ENCODE peak calls at places on chromosomes 1 and 21, in seven cellular contexts. One of them, this sample, is unnamed.

GRCh38 chr1:53076721-53077598 is 14.9 kb downstream of the PODN start:
- DNase-seq in germinal center: no peak
- DNase-seq in activated naive CD8-positive, alpha-beta T cell treated with anti-CD3 and anti-CD28 coated beads for 36 hours: no peak
- DNase-seq in stimulated activated CD8-positive, alpha-beta memory T cell treated with anti-CD3 and anti-CD28 coated beads, Interleukin-4, amount 100 ng/mL, for 1 hour: no peak
- DNase-seq in AG04450: no peak
- DNase-seq in upper lobe of right lung: peak
- DNase-seq in amniotic stem cell: no peak
- DNase-seq in this sample: peak

GRCh38 chr1:18109058-18109755 is 1.6 kb downstream of the IGSF21 start:
- DNase-seq in amniotic stem cell: no peak
- DNase-seq in stimulated activated CD8-positive, alpha-beta memory T cell treated with anti-CD3 and anti-CD28 coated beads, Interleukin-4, amount 100 ng/mL, for 1 hour: no peak
- DNase-seq in activated naive CD8-positive, alpha-beta T cell treated with anti-CD3 and anti-CD28 coated beads for 36 hours: no peak
- DNase-seq in upper lobe of right lung: no peak
- DNase-seq in AG04450: no peak
- DNase-seq in germinal center: no peak
- DNase-seq in this sample: no peak

GRCh38 chr1:210707300-210707699 is 378.6 kb downstream of the HHAT start:
- DNase-seq in stimulated activated CD8-positive, alpha-beta memory T cell treated with anti-CD3 and anti-CD28 coated beads, Interleukin-4, amount 100 ng/mL, for 1 hour: no peak
- DNase-seq in AG04450: no peak
- DNase-seq in amniotic stem cell: no peak
- DNase-seq in upper lobe of right lung: no peak
- DNase-seq in activated naive CD8-positive, alpha-beta T cell treated with anti-CD3 and anti-CD28 coated beads for 36 hours: no peak
- DNase-seq in germinal center: no peak
- DNase-seq in this sample: no peak

GRCh38 chr1:237038211-237038610 is 3.8 kb upstream of the RYR2 start:
- DNase-seq in upper lobe of right lung: no peak
- DNase-seq in activated naive CD8-positive, alpha-beta T cell treated with anti-CD3 and anti-CD28 coated beads for 36 hours: no peak
- DNase-seq in stimulated activated CD8-positive, alpha-beta memory T cell treated with anti-CD3 and anti-CD28 coated beads, Interleukin-4, amount 100 ng/mL, for 1 hour: no peak
- DNase-seq in AG04450: no peak
- DNase-seq in amniotic stem cell: no peak
- DNase-seq in germinal center: no peak
- DNase-seq in this sample: no peak

GRCh38 chr1:15290382-15290781 is 43.4 kb downstream of the FHAD1 start:
- DNase-seq in AG04450: peak
- DNase-seq in germinal center: no peak
- DNase-seq in stimulated activated CD8-positive, alpha-beta memory T cell treated with anti-CD3 and anti-CD28 coated beads, Interleukin-4, amount 100 ng/mL, for 1 hour: no peak
- DNase-seq in amniotic stem cell: no peak
- DNase-seq in activated naive CD8-positive, alpha-beta T cell treated with anti-CD3 and anti-CD28 coated beads for 36 hours: no peak
- DNase-seq in upper lobe of right lung: peak
- DNase-seq in this sample: no peak

GRCh38 chr1:53326598-53327182 is 1.2 kb downstream of the LRP8 start:
- DNase-seq in AG04450: no peak
- DNase-seq in upper lobe of right lung: peak
- DNase-seq in amniotic stem cell: no peak
- DNase-seq in activated naive CD8-positive, alpha-beta T cell treated with anti-CD3 and anti-CD28 coated beads for 36 hours: peak
- DNase-seq in stimulated activated CD8-positive, alpha-beta memory T cell treated with anti-CD3 and anti-CD28 coated beads, Interleukin-4, amount 100 ng/mL, for 1 hour: no peak
- DNase-seq in germinal center: peak
- DNase-seq in this sample: no peak

GRCh38 chr1:57489342-57490036 is 65.6 kb upstream of the DAB1 start:
- DNase-seq in AG04450: peak
- DNase-seq in upper lobe of right lung: no peak
- DNase-seq in amniotic stem cell: peak
- DNase-seq in activated naive CD8-positive, alpha-beta T cell treated with anti-CD3 and anti-CD28 coated beads for 36 hours: no peak
- DNase-seq in germinal center: no peak
- DNase-seq in stimulated activated CD8-positive, alpha-beta memory T cell treated with anti-CD3 and anti-CD28 coated beads, Interleukin-4, amount 100 ng/mL, for 1 hour: no peak
- DNase-seq in this sample: no peak

GRCh38 chr1:209030454-209031167 is 552.9 kb upstream of the CAMK1G start:
- DNase-seq in AG04450: no peak
- DNase-seq in upper lobe of right lung: no peak
- DNase-seq in stimulated activated CD8-positive, alpha-beta memory T cell treated with anti-CD3 and anti-CD28 coated beads, Interleukin-4, amount 100 ng/mL, for 1 hour: no peak
- DNase-seq in amniotic stem cell: no peak
- DNase-seq in activated naive CD8-positive, alpha-beta T cell treated with anti-CD3 and anti-CD28 coated beads for 36 hours: no peak
- DNase-seq in germinal center: no peak
- DNase-seq in this sample: no peak

GRCh38 chr1:102434421-102434820 is 437.7 kb upstream of the OLFM3 start:
- DNase-seq in activated naive CD8-positive, alpha-beta T cell treated with anti-CD3 and anti-CD28 coated beads for 36 hours: peak
- DNase-seq in upper lobe of right lung: no peak
- DNase-seq in germinal center: no peak
- DNase-seq in AG04450: no peak
- DNase-seq in stimulated activated CD8-positive, alpha-beta memory T cell treated with anti-CD3 and anti-CD28 coated beads, Interleukin-4, amount 100 ng/mL, for 1 hour: no peak
- DNase-seq in amniotic stem cell: no peak
- DNase-seq in this sample: no peak

GRCh38 chr21:38170283-38170682 is 86.5 kb upstream of the KCNJ15 start:
- DNase-seq in amniotic stem cell: no peak
- DNase-seq in activated naive CD8-positive, alpha-beta T cell treated with anti-CD3 and anti-CD28 coated beads for 36 hours: no peak
- DNase-seq in AG04450: no peak
- DNase-seq in germinal center: no peak
- DNase-seq in stimulated activated CD8-positive, alpha-beta memory T cell treated with anti-CD3 and anti-CD28 coated beads, Interleukin-4, amount 100 ng/mL, for 1 hour: no peak
- DNase-seq in upper lobe of right lung: no peak
- DNase-seq in this sample: no peak

GRCh38 chr1:6526316-6526715 is 28.0 kb downstream of the NOL9 start:
- DNase-seq in amniotic stem cell: no peak
- DNase-seq in germinal center: no peak
- DNase-seq in stimulated activated CD8-positive, alpha-beta memory T cell treated with anti-CD3 and anti-CD28 coated beads, Interleukin-4, amount 100 ng/mL, for 1 hour: no peak
- DNase-seq in upper lobe of right lung: no peak
- DNase-seq in activated naive CD8-positive, alpha-beta T cell treated with anti-CD3 and anti-CD28 coated beads for 36 hours: no peak
- DNase-seq in AG04450: no peak
- DNase-seq in this sample: no peak

GRCh38 chr1:216960716-216961115 is 237.5 kb upstream of the ESRRG start:
- DNase-seq in stimulated activated CD8-positive, alpha-beta memory T cell treated with anti-CD3 and anti-CD28 coated beads, Interleukin-4, amount 100 ng/mL, for 1 hour: no peak
- DNase-seq in activated naive CD8-positive, alpha-beta T cell treated with anti-CD3 and anti-CD28 coated beads for 36 hours: no peak
- DNase-seq in germinal center: no peak
- DNase-seq in upper lobe of right lung: no peak
- DNase-seq in AG04450: no peak
- DNase-seq in amniotic stem cell: no peak
- DNase-seq in this sample: no peak

GRCh38 chr1:89918794-89919155 is 76.1 kb upstream of the ZNF326 start:
- DNase-seq in activated naive CD8-positive, alpha-beta T cell treated with anti-CD3 and anti-CD28 coated beads for 36 hours: no peak
- DNase-seq in upper lobe of right lung: no peak
- DNase-seq in germinal center: no peak
- DNase-seq in stimulated activated CD8-positive, alpha-beta memory T cell treated with anti-CD3 and anti-CD28 coated beads, Interleukin-4, amount 100 ng/mL, for 1 hour: no peak
- DNase-seq in AG04450: no peak
- DNase-seq in amniotic stem cell: no peak
- DNase-seq in this sample: no peak

GRCh38 chr1:30388386-30388785 is 335.0 kb downstream of the MATN1 start:
- DNase-seq in activated naive CD8-positive, alpha-beta T cell treated with anti-CD3 and anti-CD28 coated beads for 36 hours: no peak
- DNase-seq in upper lobe of right lung: no peak
- DNase-seq in germinal center: no peak
- DNase-seq in AG04450: no peak
- DNase-seq in amniotic stem cell: no peak
- DNase-seq in stimulated activated CD8-positive, alpha-beta memory T cell treated with anti-CD3 and anti-CD28 coated beads, Interleukin-4, amount 100 ng/mL, for 1 hour: no peak
- DNase-seq in this sample: peak

GRCh38 chr1:6727535-6727934 is 25.9 kb upstream of the DNAJC11 start:
- DNase-seq in germinal center: peak
- DNase-seq in AG04450: peak
- DNase-seq in activated naive CD8-positive, alpha-beta T cell treated with anti-CD3 and anti-CD28 coated beads for 36 hours: peak
- DNase-seq in stimulated activated CD8-positive, alpha-beta memory T cell treated with anti-CD3 and anti-CD28 coated beads, Interleukin-4, amount 100 ng/mL, for 1 hour: peak
- DNase-seq in amniotic stem cell: peak
- DNase-seq in upper lobe of right lung: peak
- DNase-seq in this sample: no peak

GRCh38 chr1:90724361-90724760 is 7.3 kb upstream of the BARHL2 start:
- DNase-seq in upper lobe of right lung: no peak
- DNase-seq in amniotic stem cell: no peak
- DNase-seq in germinal center: no peak
- DNase-seq in stimulated activated CD8-positive, alpha-beta memory T cell treated with anti-CD3 and anti-CD28 coated beads, Interleukin-4, amount 100 ng/mL, for 1 hour: no peak
- DNase-seq in activated naive CD8-positive, alpha-beta T cell treated with anti-CD3 and anti-CD28 coated beads for 36 hours: no peak
- DNase-seq in AG04450: no peak
- DNase-seq in this sample: no peak

GRCh38 chr1:71593523-71593922 is 512.7 kb upstream of the ZRANB2 start:
- DNase-seq in upper lobe of right lung: no peak
- DNase-seq in amniotic stem cell: no peak
- DNase-seq in stimulated activated CD8-positive, alpha-beta memory T cell treated with anti-CD3 and anti-CD28 coated beads, Interleukin-4, amount 100 ng/mL, for 1 hour: no peak
- DNase-seq in germinal center: no peak
- DNase-seq in AG04450: no peak
- DNase-seq in activated naive CD8-positive, alpha-beta T cell treated with anti-CD3 and anti-CD28 coated beads for 36 hours: no peak
- DNase-seq in this sample: no peak

GRCh38 chr1:229665912-229666558 is 40.0 kb downstream of the URB2 start:
- DNase-seq in stimulated activated CD8-positive, alpha-beta memory T cell treated with anti-CD3 and anti-CD28 coated beads, Interleukin-4, amount 100 ng/mL, for 1 hour: no peak
- DNase-seq in germinal center: no peak
- DNase-seq in amniotic stem cell: no peak
- DNase-seq in upper lobe of right lung: no peak
- DNase-seq in activated naive CD8-positive, alpha-beta T cell treated with anti-CD3 and anti-CD28 coated beads for 36 hours: no peak
- DNase-seq in AG04450: no peak
- DNase-seq in this sample: no peak

GRCh38 chr1:202807367-202807925 is 775 bp downstream of the KDM5B start:
- DNase-seq in activated naive CD8-positive, alpha-beta T cell treated with anti-CD3 and anti-CD28 coated beads for 36 hours: peak
- DNase-seq in stimulated activated CD8-positive, alpha-beta memory T cell treated with anti-CD3 and anti-CD28 coated beads, Interleukin-4, amount 100 ng/mL, for 1 hour: peak
- DNase-seq in amniotic stem cell: no peak
- DNase-seq in upper lobe of right lung: peak
- DNase-seq in AG04450: no peak
- DNase-seq in germinal center: peak
- DNase-seq in this sample: no peak

GRCh38 chr1:160866861-160867260 is 4.2 kb upstream of the CD244 start:
- DNase-seq in germinal center: no peak
- DNase-seq in stimulated activated CD8-positive, alpha-beta memory T cell treated with anti-CD3 and anti-CD28 coated beads, Interleukin-4, amount 100 ng/mL, for 1 hour: no peak
- DNase-seq in activated naive CD8-positive, alpha-beta T cell treated with anti-CD3 and anti-CD28 coated beads for 36 hours: no peak
- DNase-seq in amniotic stem cell: no peak
- DNase-seq in AG04450: no peak
- DNase-seq in upper lobe of right lung: no peak
- DNase-seq in this sample: no peak

GRCh38 chr1:161238039-161238473 is at the start of gene NR1I3:
- DNase-seq in upper lobe of right lung: no peak
- DNase-seq in activated naive CD8-positive, alpha-beta T cell treated with anti-CD3 and anti-CD28 coated beads for 36 hours: no peak
- DNase-seq in germinal center: no peak
- DNase-seq in stimulated activated CD8-positive, alpha-beta memory T cell treated with anti-CD3 and anti-CD28 coated beads, Interleukin-4, amount 100 ng/mL, for 1 hour: no peak
- DNase-seq in amniotic stem cell: no peak
- DNase-seq in AG04450: no peak
- DNase-seq in this sample: no peak

GRCh38 chr1:116375884-116376733 is 3.1 kb downstream of the ATP1A1 start:
- DNase-seq in stimulated activated CD8-positive, alpha-beta memory T cell treated with anti-CD3 and anti-CD28 coated beads, Interleukin-4, amount 100 ng/mL, for 1 hour: peak
- DNase-seq in germinal center: no peak
- DNase-seq in upper lobe of right lung: peak
- DNase-seq in activated naive CD8-positive, alpha-beta T cell treated with anti-CD3 and anti-CD28 coated beads for 36 hours: peak
- DNase-seq in AG04450: no peak
- DNase-seq in amniotic stem cell: peak
- DNase-seq in this sample: peak

GRCh38 chr1:201127755-201128455 is 921 bp upstream of the ASCL5 start:
- DNase-seq in activated naive CD8-positive, alpha-beta T cell treated with anti-CD3 and anti-CD28 coated beads for 36 hours: no peak
- DNase-seq in germinal center: no peak
- DNase-seq in amniotic stem cell: no peak
- DNase-seq in stimulated activated CD8-positive, alpha-beta memory T cell treated with anti-CD3 and anti-CD28 coated beads, Interleukin-4, amount 100 ng/mL, for 1 hour: no peak
- DNase-seq in upper lobe of right lung: no peak
- DNase-seq in AG04450: no peak
- DNase-seq in this sample: no peak

GRCh38 chr1:52771384-52771783 is 45.1 kb downstream of the ZYG11B start:
- DNase-seq in stimulated activated CD8-positive, alpha-beta memory T cell treated with anti-CD3 and anti-CD28 coated beads, Interleukin-4, amount 100 ng/mL, for 1 hour: no peak
- DNase-seq in upper lobe of right lung: no peak
- DNase-seq in germinal center: no peak
- DNase-seq in activated naive CD8-positive, alpha-beta T cell treated with anti-CD3 and anti-CD28 coated beads for 36 hours: no peak
- DNase-seq in amniotic stem cell: no peak
- DNase-seq in AG04450: peak
- DNase-seq in this sample: no peak

GRCh38 chr1:13801711-13802486 is 101.9 kb downstream of the PRDM2 start:
- DNase-seq in activated naive CD8-positive, alpha-beta T cell treated with anti-CD3 and anti-CD28 coated beads for 36 hours: no peak
- DNase-seq in stimulated activated CD8-positive, alpha-beta memory T cell treated with anti-CD3 and anti-CD28 coated beads, Interleukin-4, amount 100 ng/mL, for 1 hour: no peak
- DNase-seq in germinal center: no peak
- DNase-seq in AG04450: no peak
- DNase-seq in upper lobe of right lung: no peak
- DNase-seq in amniotic stem cell: no peak
- DNase-seq in this sample: no peak

GRCh38 chr1:204647114-204647804 is 38.3 kb downstream of the LRRN2 start:
- DNase-seq in amniotic stem cell: peak
- DNase-seq in upper lobe of right lung: no peak
- DNase-seq in activated naive CD8-positive, alpha-beta T cell treated with anti-CD3 and anti-CD28 coated beads for 36 hours: no peak
- DNase-seq in germinal center: no peak
- DNase-seq in stimulated activated CD8-positive, alpha-beta memory T cell treated with anti-CD3 and anti-CD28 coated beads, Interleukin-4, amount 100 ng/mL, for 1 hour: no peak
- DNase-seq in AG04450: peak
- DNase-seq in this sample: no peak

GRCh38 chr1:227174136-227174535 is 144.2 kb downstream of the CDC42BPA start:
- DNase-seq in upper lobe of right lung: no peak
- DNase-seq in germinal center: no peak
- DNase-seq in amniotic stem cell: peak
- DNase-seq in stimulated activated CD8-positive, alpha-beta memory T cell treated with anti-CD3 and anti-CD28 coated beads, Interleukin-4, amount 100 ng/mL, for 1 hour: no peak
- DNase-seq in AG04450: no peak
- DNase-seq in activated naive CD8-positive, alpha-beta T cell treated with anti-CD3 and anti-CD28 coated beads for 36 hours: no peak
- DNase-seq in this sample: no peak

GRCh38 chr21:43762303-43763128 is 13.6 kb downstream of the CSTB start:
- DNase-seq in AG04450: no peak
- DNase-seq in upper lobe of right lung: no peak
- DNase-seq in germinal center: no peak
- DNase-seq in amniotic stem cell: no peak
- DNase-seq in stimulated activated CD8-positive, alpha-beta memory T cell treated with anti-CD3 and anti-CD28 coated beads, Interleukin-4, amount 100 ng/mL, for 1 hour: no peak
- DNase-seq in activated naive CD8-positive, alpha-beta T cell treated with anti-CD3 and anti-CD28 coated beads for 36 hours: no peak
- DNase-seq in this sample: no peak

GRCh38 chr1:65558215-65558614 is 137.7 kb downstream of the LEPR start:
- DNase-seq in stimulated activated CD8-positive, alpha-beta memory T cell treated with anti-CD3 and anti-CD28 coated beads, Interleukin-4, amount 100 ng/mL, for 1 hour: no peak
- DNase-seq in activated naive CD8-positive, alpha-beta T cell treated with anti-CD3 and anti-CD28 coated beads for 36 hours: no peak
- DNase-seq in amniotic stem cell: no peak
- DNase-seq in AG04450: no peak
- DNase-seq in germinal center: no peak
- DNase-seq in upper lobe of right lung: no peak
- DNase-seq in this sample: no peak

GRCh38 chr1:198641966-198642656 is 3.3 kb downstream of the PTPRC start:
- DNase-seq in AG04450: no peak
- DNase-seq in stimulated activated CD8-positive, alpha-beta memory T cell treated with anti-CD3 and anti-CD28 coated beads, Interleukin-4, amount 100 ng/mL, for 1 hour: no peak
- DNase-seq in germinal center: no peak
- DNase-seq in amniotic stem cell: no peak
- DNase-seq in upper lobe of right lung: no peak
- DNase-seq in activated naive CD8-positive, alpha-beta T cell treated with anti-CD3 and anti-CD28 coated beads for 36 hours: no peak
- DNase-seq in this sample: no peak

GRCh38 chr1:113854234-113854633 is 17.3 kb downstream of the PTPN22 start:
- DNase-seq in upper lobe of right lung: no peak
- DNase-seq in germinal center: no peak
- DNase-seq in activated naive CD8-positive, alpha-beta T cell treated with anti-CD3 and anti-CD28 coated beads for 36 hours: no peak
- DNase-seq in AG04450: no peak
- DNase-seq in amniotic stem cell: no peak
- DNase-seq in stimulated activated CD8-positive, alpha-beta memory T cell treated with anti-CD3 and anti-CD28 coated beads, Interleukin-4, amount 100 ng/mL, for 1 hour: no peak
- DNase-seq in this sample: no peak

GRCh38 chr1:62288224-62288623 is 31.0 kb downstream of the KANK4 start:
- DNase-seq in germinal center: no peak
- DNase-seq in AG04450: no peak
- DNase-seq in stimulated activated CD8-positive, alpha-beta memory T cell treated with anti-CD3 and anti-CD28 coated beads, Interleukin-4, amount 100 ng/mL, for 1 hour: no peak
- DNase-seq in amniotic stem cell: no peak
- DNase-seq in activated naive CD8-positive, alpha-beta T cell treated with anti-CD3 and anti-CD28 coated beads for 36 hours: no peak
- DNase-seq in upper lobe of right lung: no peak
- DNase-seq in this sample: no peak

GRCh38 chr1:232464325-232464724 is 165.6 kb downstream of the SIPA1L2 start:
- DNase-seq in germinal center: no peak
- DNase-seq in stimulated activated CD8-positive, alpha-beta memory T cell treated with anti-CD3 and anti-CD28 coated beads, Interleukin-4, amount 100 ng/mL, for 1 hour: no peak
- DNase-seq in activated naive CD8-positive, alpha-beta T cell treated with anti-CD3 and anti-CD28 coated beads for 36 hours: no peak
- DNase-seq in upper lobe of right lung: no peak
- DNase-seq in amniotic stem cell: no peak
- DNase-seq in AG04450: no peak
- DNase-seq in this sample: no peak